ENCODE peak calls at places on chromosomes 5 and 9, in eight cellular contexts. C, M, U, Q, H, W, Z and Y are unnamed samples.

GRCh38 chr5:43121565-43122484 is 1.1 kb downstream of the ZNF131 start:
- DNase-seq in C (peak; percentile 49), M (no peak), U (no peak), Z (peak; percentile 82), W (no peak), H (peak; percentile 8), Q (peak; percentile 49), Y (peak; percentile 50)

GRCh38 chr5:175343292-175343691 is 100.7 kb downstream of the DRD1 start:
- DNase-seq in W (no peak), M (no peak), H (no peak), Z (no peak), C (no peak), Q (no peak), U (no peak), Y (no peak)

GRCh38 chr9:86434039-86434726 is 80.0 kb upstream of the TUT7 start:
- DNase-seq in M (no peak), Z (peak; percentile 81), Q (peak; percentile 56), C (peak; percentile 34), H (peak; percentile 39), W (no peak), U (peak; percentile 64), Y (no peak)

GRCh38 chr5:73197637-73198257 is 24.8 kb downstream of the TMEM174 start:
- DNase-seq in Q (no peak), H (no peak), C (no peak), W (no peak), M (no peak), Z (no peak), U (no peak), Y (no peak)

GRCh38 chr5:54867310-54867944 is 118.0 kb downstream of the ESM1 start:
- DNase-seq in Z (peak; percentile 81), M (no peak), U (peak; percentile 74), H (peak; percentile 22), C (peak; percentile 72), Q (peak; percentile 61), W (no peak), Y (no peak)

GRCh38 chr9:122179690-122180074 is 20.0 kb downstream of the MORN5 start:
- DNase-seq in H (peak; percentile 59), Q (no peak), W (no peak), U (no peak), C (no peak), M (no peak), Z (peak; percentile 75), Y (no peak)

GRCh38 chr9:86034863-86035734 is 64.3 kb downstream of the GOLM1 start:
- DNase-seq in M (no peak), Z (peak; percentile 60), U (peak; percentile 69), W (no peak), C (peak; percentile 19), H (peak; percentile 32), Q (peak; percentile 76), Y (peak; percentile 72)

GRCh38 chr5:111337688-111338087 is 113.5 kb downstream of the CAMK4 start:
- DNase-seq in H (no peak), Z (peak; percentile 9), C (peak; percentile 22), W (no peak), Q (no peak), M (no peak), U (no peak), Y (no peak)

GRCh38 chr5:14462681-14463080 is 118.9 kb upstream of the OTULINL start:
- DNase-seq in Q (no peak), C (no peak), M (no peak), W (no peak), Z (no peak), U (no peak), H (no peak), Y (no peak)

GRCh38 chr9:134404376-134405358 is 78.4 kb downstream of the RXRA start:
- DNase-seq in M (no peak), W (no peak), U (no peak), H (no peak), Q (no peak), C (no peak), Z (no peak), Y (no peak)
- H3K27ac ChIP-seq in M (no peak overlapping the region), W (peak overlapping the region; percentile 87), U (no peak overlapping the region), H (no peak overlapping the region), Q (no peak overlapping the region), C (no peak overlapping the region), Z (peak overlapping the region; percentile 91), Y (peak overlapping the region; percentile 5)

DNA sequence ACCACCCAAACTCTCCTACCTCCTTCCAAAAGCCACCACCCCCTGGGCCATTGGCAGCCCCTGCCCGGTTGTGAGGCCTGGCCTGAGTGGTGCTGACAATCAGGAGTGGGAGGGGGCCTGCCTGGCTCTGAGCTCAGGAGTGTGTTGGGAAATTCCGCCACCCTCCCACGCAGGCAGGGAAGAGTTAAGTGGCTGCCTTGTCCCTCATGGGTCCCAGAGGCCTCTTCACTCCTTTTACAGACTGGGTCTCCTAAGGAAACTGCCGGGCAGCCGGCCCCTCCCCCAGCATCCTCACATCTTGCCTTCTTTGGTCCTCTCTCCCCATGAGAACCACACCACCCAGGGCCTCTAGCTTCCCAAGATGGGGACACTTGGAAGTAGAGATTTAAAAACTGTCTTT is 47.3 kb downstream of the PPARGC1B start:
- DNase-seq in M (no peak), Z (no peak), U (peak; percentile 31), Q (no peak), H (no peak), C (no peak), W (peak; percentile 57), Y (peak; percentile 45)
- H3K4me1 ChIP-seq in M (no peaks in the 10 kb centered on the region), Z (peaks cover 3% of the 10 kb centered on the region), U (peaks cover 14% of the 10 kb centered on the region), Q (peaks cover 38% of the 10 kb centered on the region), H (no peaks in the 10 kb centered on the region), C (no peaks in the 10 kb centered on the region), W (peaks cover 97% of the 10 kb centered on the region), Y (peaks cover 9% of the 10 kb centered on the region)

GRCh38 chr5:160479220-160479619 is 57.6 kb downstream of the PTTG1 start:
- DNase-seq in Z (no peak), H (no peak), W (no peak), U (no peak), M (no peak), Q (no peak), C (no peak), Y (no peak)
- H3K27ac ChIP-seq in Z (peak overlapping the region; percentile 49), H (no peak overlapping the region), W (no peak overlapping the region), U (no peak overlapping the region), M (no peak overlapping the region), Q (no peak overlapping the region), C (peak overlapping the region; percentile 95), Y (no peak overlapping the region)

DNA sequence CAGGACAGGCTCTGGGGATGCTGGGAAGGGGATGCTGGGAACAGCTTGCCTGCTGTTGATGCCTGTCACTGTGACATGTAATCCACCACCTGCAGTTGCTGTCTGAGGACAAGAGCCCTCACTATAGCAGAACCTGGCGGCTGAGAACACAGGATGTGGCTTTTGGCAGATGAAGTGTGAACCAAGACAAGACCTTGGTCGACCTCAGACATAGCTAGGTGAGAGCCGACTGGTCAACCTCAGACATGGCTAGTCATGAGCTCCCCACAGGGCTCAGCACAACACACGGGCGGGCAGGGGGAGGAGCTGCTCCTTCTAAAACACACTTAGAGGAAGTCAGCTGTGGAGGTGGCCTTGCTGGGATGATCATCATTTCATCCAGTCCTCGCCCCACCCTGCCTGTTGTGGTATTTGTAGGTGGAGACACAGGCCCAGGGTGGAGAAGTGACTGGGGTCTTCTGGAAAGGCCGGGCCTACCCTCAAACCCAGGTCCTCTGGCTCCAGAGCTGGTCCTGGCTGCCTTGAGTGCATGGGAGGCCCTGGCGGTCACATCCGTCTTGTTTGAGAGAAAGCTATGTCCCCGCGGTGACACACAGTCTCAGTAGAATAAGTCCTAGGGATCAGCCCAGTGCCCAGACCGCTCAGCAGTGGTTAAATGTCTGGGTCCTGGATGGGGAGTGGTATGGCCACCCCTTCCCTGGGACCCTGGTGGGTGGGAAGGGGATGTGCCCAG is 6.1 kb downstream of the SUSD3 start:
- DNase-seq in Q (no peak), W (no peak), U (no peak), Z (no peak), M (peak; percentile 82), H (no peak), C (peak; percentile 99), Y (peak; percentile 95)
- H3K4me1 ChIP-seq in Q (no peaks in the 10 kb centered on the region), W (peaks cover 8% of the 10 kb centered on the region), U (peaks cover 9% of the 10 kb centered on the region), Z (peaks cover 8% of the 10 kb centered on the region), M (peaks cover 61% of the 10 kb centered on the region), H (peaks cover 38% of the 10 kb centered on the region), C (peaks cover 81% of the 10 kb centered on the region), Y (no peaks in the 10 kb centered on the region)

GRCh38 chr9:4739587-4740372 is 1.2 kb downstream of the AK3 start:
- DNase-seq in W (peak; percentile 30), U (no peak), Z (peak; percentile 33), Q (peak; percentile 25), M (no peak), C (peak; percentile 54), H (no peak), Y (peak; percentile 62)
- H3K27ac ChIP-seq in W (peak overlapping the region; percentile 96), U (no peak overlapping the region), Z (peak overlapping the region; percentile 50), Q (peak overlapping the region; percentile 78), M (peak overlapping the region; percentile 62), C (peak overlapping the region; percentile 74), H (peak overlapping the region; percentile 100), Y (peak overlapping the region; percentile 93)

GRCh38 chr5:138541511-138541910 is 1.5 kb downstream of the ETF1 start:
- DNase-seq in C (no peak), M (no peak), W (no peak), U (no peak), Z (peak; percentile 42), H (no peak), Q (no peak), Y (no peak)
- H3K4me1 ChIP-seq in C (peaks cover 60% of the 10 kb centered on the region), M (peaks cover 26% of the 10 kb centered on the region), W (peaks cover 75% of the 10 kb centered on the region), U (peaks cover 25% of the 10 kb centered on the region), Z (peaks cover 50% of the 10 kb centered on the region), H (peaks cover 67% of the 10 kb centered on the region), Q (peaks cover 18% of the 10 kb centered on the region), Y (no peaks in the 10 kb centered on the region)

DNA sequence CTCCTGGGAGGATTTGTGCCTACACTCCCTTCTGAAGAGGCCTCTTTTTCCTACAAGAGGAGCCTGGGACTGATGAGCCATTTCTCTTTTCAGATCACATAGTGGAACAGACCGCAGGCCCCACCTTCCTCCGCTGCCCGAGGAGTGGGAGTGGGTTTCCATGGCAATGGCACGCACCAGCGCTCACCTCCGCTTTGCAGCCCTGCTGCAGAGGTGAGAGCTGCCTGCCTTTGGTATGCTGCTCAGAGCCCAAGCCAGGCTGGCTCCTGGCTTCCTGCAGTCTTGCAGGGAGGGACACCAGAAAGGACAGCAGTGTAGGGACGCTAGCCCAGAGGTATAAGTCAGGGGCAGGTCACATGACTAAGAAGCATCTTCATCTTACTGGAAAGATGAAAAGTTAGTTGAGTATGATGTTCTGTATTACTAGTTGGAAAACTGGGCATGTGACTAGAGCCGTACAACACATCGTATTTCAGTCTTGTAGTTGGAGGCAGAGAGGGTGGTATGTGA is 12.4 kb downstream of the PTTG1 start:
- DNase-seq in H (peak; percentile 46), M (no peak), C (no peak), Z (no peak), W (no peak), Q (no peak), U (peak; percentile 79), Y (peak; percentile 81)
- H3K27ac ChIP-seq in H (no peak overlapping the region), M (no peak overlapping the region), C (no peak overlapping the region), Z (no peak overlapping the region), W (no peak overlapping the region), Q (no peak overlapping the region), U (no peak overlapping the region), Y (no peak overlapping the region)